ENCODE peak calls at places on chromosomes 12 and 14, in five cellular contexts. N, S, M, Y and D are unnamed samples.

GRCh38 chr14:102928412-102929348 is 6.2 kb downstream of the AMN start:
- DNase-seq in M (peak), N (no peak), Y (peak), S (peak), D (peak)

GRCh38 chr14:102390064-102390463 is 27.3 kb downstream of the TECPR2 start:
- DNase-seq in N (no peak), Y (no peak), M (no peak), S (no peak), D (no peak)

GRCh38 chr14:34299360-34299759 is 162.7 kb downstream of the SPTSSA start:
- DNase-seq in S (no peak), M (no peak), Y (peak), N (no peak), D (no peak)

GRCh38 chr14:86640288-86640687 is 1110.3 kb downstream of the FLRT2 start:
- DNase-seq in M (no peak), S (no peak), Y (peak), N (no peak), D (no peak)

GRCh38 chr12:4856556-4856955 is 53.1 kb upstream of the KCNA1 start:
- DNase-seq in N (peak), Y (no peak), M (no peak), S (no peak), D (no peak)

GRCh38 chr14:75831455-75831854 is 150.3 kb downstream of the TGFB3 start:
- DNase-seq in M (peak), N (peak), S (peak), Y (no peak), D (no peak)

GRCh38 chr12:124855275-124855957 is 8.2 kb downstream of the SCARB1 start:
- DNase-seq in Y (no peak), M (no peak), N (no peak), S (no peak), D (no peak)

GRCh38 chr14:32200368-32201195 is 1.3 kb upstream of the RNU6-7 start:
- DNase-seq in M (no peak), S (no peak), N (peak), Y (no peak), D (no peak)

GRCh38 chr12:21642707-21643389 is 14.8 kb downstream of the LDHB start:
- DNase-seq in S (no peak), M (no peak), Y (no peak), N (no peak), D (no peak)

GRCh38 chr12:82876075-82876474 is 189.4 kb downstream of the TMTC2 start:
- DNase-seq in Y (no peak), S (no peak), N (no peak), M (no peak), D (no peak)